ENCODE peak calls at places on chromosomes 5 and 9, in six cellular contexts. B is T-cell, Q is heart left ventricle, H is Panc1, D is pancreas, X is NCI-H2081. C is an unnamed sample.

GRCh38 chr9:89497181-89497963 is 541 bp downstream of the SEMA4D start:
- DNase-seq in B (no peak), Q (no peak), H (no peak), D (no peak), X (no peak), C (peak)

GRCh38 chr5:131587541-131587940 is 47.5 kb downstream of the RAPGEF6 start:
- DNase-seq in B (no peak), Q (no peak), H (no peak), D (no peak), X (no peak), C (no peak)

GRCh38 chr9:106936680-106937079 is 73.7 kb downstream of the ZNF462 start:
- DNase-seq in B (no peak), Q (peak), H (no peak), D (no peak), X (no peak), C (no peak)

GRCh38 chr9:127979333-127980055 is 1.3 kb downstream of the EEIG1 start:
- DNase-seq in B (no peak), Q (peak), H (no peak), D (peak), X (no peak), C (no peak)

GRCh38 chr5:125928663-125929062 is 494.5 kb upstream of the GRAMD2B start:
- DNase-seq in B (no peak), Q (no peak), H (no peak), D (no peak), X (no peak), C (no peak)

GRCh38 chr5:61604626-61605025 is 272.6 kb downstream of the ZSWIM6 start:
- DNase-seq in B (no peak), Q (no peak), H (no peak), D (no peak), X (no peak), C (peak)

GRCh38 chr9:112700080-112700479 is 17.8 kb downstream of the INIP start:
- DNase-seq in B (no peak), Q (no peak), H (no peak), D (no peak), X (no peak), C (no peak)

GRCh38 chr5:176438959-176439757 is 9.0 kb upstream of the FAF2 start:
- DNase-seq in B (no peak), Q (no peak), H (no peak), D (no peak), X (no peak), C (no peak)

GRCh38 chr5:160166069-160166972 is 47.1 kb upstream of the PWWP2A start:
- DNase-seq in B (no peak), Q (no peak), H (no peak), D (no peak), X (no peak), C (no peak)

GRCh38 chr9:115063058-115063850 is 54.7 kb downstream of the TNC start:
- DNase-seq in B (no peak), Q (no peak), H (no peak), D (no peak), X (no peak), C (no peak)

GRCh38 chr5:91049800-91050199 is 333.3 kb downstream of the ARRDC3 start:
- DNase-seq in B (no peak), Q (no peak), H (no peak), D (no peak), X (no peak), C (peak)

GRCh38 chr9:121261107-121261460 is 6.9 kb upstream of the GSN start:
- DNase-seq in B (no peak), Q (no peak), H (no peak), D (no peak), X (peak), C (no peak)

GRCh38 chr5:119322948-119323629 is 32.7 kb upstream of the TNFAIP8 start:
- DNase-seq in B (no peak), Q (no peak), H (no peak), D (no peak), X (no peak), C (no peak)

GRCh38 chr9:134624827-134625181 is 16.8 kb upstream of the COL5A1 start:
- DNase-seq in B (no peak), Q (no peak), H (no peak), D (no peak), X (no peak), C (peak)

GRCh38 chr5:133861161-133861737 is 107.2 kb downstream of the C5orf15 start:
- DNase-seq in B (peak), Q (no peak), H (no peak), D (no peak), X (no peak), C (no peak)

GRCh38 chr5:135446615-135447014 is 533 bp downstream of the DCANP1 start:
- DNase-seq in B (no peak), Q (no peak), H (no peak), D (peak), X (no peak), C (no peak)

C was measured in A549.